ENCODE peak calls at places on chromosomes 2 and 18, in eight cellular contexts. F is cardiac fibroblast; X is epithelial cell of proximal tubule; O is CD8-positive, alpha-beta T cell; J is AG04449; U is heart left ventricle; W is AG10803; I is OCI-LY7. Q is an unnamed sample.

GRCh38 chr2:33212151-33212550 is 264.3 kb upstream of the RASGRP3 start:
- DNase-seq in U (no peak), F (peak), X (no peak), I (no peak), O (no peak), J (peak), W (peak), Q (peak)

GRCh38 chr2:190759749-190760213 is 110.9 kb downstream of the NAB1 start:
- DNase-seq in O (no peak), I (no peak), J (peak), W (peak), U (no peak), F (peak), X (peak), Q (peak)

GRCh38 chr18:40489301-40489700 is 1465.7 kb upstream of the PIK3C3 start:
- DNase-seq in O (no peak), F (no peak), I (no peak), X (no peak), J (no peak), W (no peak), U (no peak), Q (no peak)

GRCh38 chr2:219274392-219274921 is 4.7 kb upstream of the DNAJB2 start:
- DNase-seq in I (no peak), O (no peak), J (peak), X (peak), W (peak), U (peak), F (peak), Q (peak)

GRCh38 chr2:200466703-200467418 is 43.0 kb downstream of the KCTD18 start:
- DNase-seq in J (no peak), I (peak), X (no peak), U (peak), W (peak), F (peak), O (peak), Q (no peak)

GRCh38 chr2:127641133-127641532 is 4.8 kb upstream of the GPR17 start:
- DNase-seq in U (no peak), O (no peak), X (no peak), F (no peak), I (no peak), W (no peak), J (no peak), Q (no peak)

GRCh38 chr2:118527571-118527970 is 319.9 kb downstream of the EN1 start:
- DNase-seq in U (no peak), F (no peak), J (no peak), W (no peak), X (no peak), I (no peak), O (no peak), Q (no peak)

GRCh38 chr2:203623616-203624015 is 82.8 kb upstream of the CD28 start:
- DNase-seq in F (peak), U (no peak), I (no peak), W (peak), X (no peak), J (no peak), O (no peak), Q (peak)

GRCh38 chr18:61157451-61157850 is 175.8 kb upstream of the CDH20 start:
- DNase-seq in I (no peak), J (no peak), O (no peak), F (no peak), U (no peak), X (no peak), W (no peak), Q (no peak)

GRCh38 chr2:237861875-237862527 is 2.6 kb downstream of the RAMP1 start:
- DNase-seq in O (no peak), J (no peak), W (peak), F (no peak), X (no peak), U (no peak), I (no peak), Q (no peak)

GRCh38 chr2:145687445-145688104 is 1167.7 kb upstream of the ZEB2 start:
- DNase-seq in W (no peak), J (no peak), U (no peak), F (no peak), I (peak), X (peak), O (no peak), Q (peak)

GRCh38 chr2:150735894-150736498 is 248.5 kb upstream of the RND3 start:
- DNase-seq in I (no peak), J (no peak), X (no peak), F (no peak), W (no peak), O (no peak), U (no peak), Q (no peak)

DNA sequence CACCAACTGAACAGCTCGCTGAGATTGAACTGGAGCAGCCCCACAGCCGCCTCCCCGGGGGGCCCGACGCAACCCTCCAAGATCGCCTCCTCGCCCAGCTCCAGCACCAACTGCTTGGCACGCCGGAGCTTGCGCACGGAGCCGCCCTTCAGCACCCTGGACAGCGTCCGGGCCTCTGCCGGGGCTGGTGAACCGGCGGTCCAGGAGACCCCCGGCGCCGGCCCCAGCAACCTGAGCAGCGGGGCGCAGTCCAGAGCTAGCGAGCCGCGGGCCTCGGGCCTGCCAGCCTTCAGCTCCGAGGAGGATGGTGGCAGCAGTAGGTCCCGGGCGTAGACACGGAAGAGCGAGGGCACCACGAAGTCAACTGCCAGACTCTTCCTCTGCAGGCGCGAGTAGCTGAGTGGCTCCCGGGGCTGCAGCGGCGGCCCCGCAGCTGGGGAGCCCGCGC is 1.2 kb downstream of the ALK start:
- DNase-seq in J (no peak), W (peak), O (peak), X (no peak), U (peak), F (peak), I (no peak), Q (peak)
- H3K4me3 ChIP-seq in J (no peak), W (no peak), O (no peak), X (peak), U (no peak), F (no peak), I (no peak), Q (no peak)

GRCh38 chr2:100137877-100138570 is 4.4 kb downstream of the AFF3 start:
- DNase-seq in J (no peak), F (no peak), U (no peak), O (no peak), I (no peak), X (no peak), W (no peak), Q (no peak)

GRCh38 chr2:100139114-100139513 is 3.3 kb downstream of the AFF3 start:
- DNase-seq in U (no peak), X (no peak), J (no peak), O (no peak), I (no peak), F (no peak), W (no peak), Q (no peak)

GRCh38 chr2:100140582-100140981 is 1.8 kb downstream of the AFF3 start:
- DNase-seq in X (no peak), F (no peak), O (no peak), U (no peak), J (no peak), I (peak), W (no peak), Q (no peak)

GRCh38 chr2:100142393-100142792 is at the start of gene AFF3:
- DNase-seq in J (no peak), I (peak), O (peak), U (no peak), F (no peak), W (no peak), X (no peak), Q (no peak)

GRCh38 chr2:100141906-100142305 is 484 bp downstream of the AFF3 start:
- DNase-seq in F (no peak), I (peak), W (no peak), J (no peak), U (no peak), X (no peak), O (no peak), Q (no peak)
- TF ChIP-seq CTCF in F (no peak), I (no peak), W (no peak), J (no peak), U (no peak), X (no peak), O (no peak), Q (no peak)

GRCh38 chr2:234620018-234620417 is 123.1 kb upstream of the ARL4C start:
- DNase-seq in O (no peak), J (no peak), W (no peak), X (no peak), F (no peak), U (no peak), I (no peak), Q (no peak)
- H3K4me3 ChIP-seq in O (no peak), J (no peak), W (no peak), X (no peak), F (no peak), U (no peak), I (no peak), Q (no peak)

DNA sequence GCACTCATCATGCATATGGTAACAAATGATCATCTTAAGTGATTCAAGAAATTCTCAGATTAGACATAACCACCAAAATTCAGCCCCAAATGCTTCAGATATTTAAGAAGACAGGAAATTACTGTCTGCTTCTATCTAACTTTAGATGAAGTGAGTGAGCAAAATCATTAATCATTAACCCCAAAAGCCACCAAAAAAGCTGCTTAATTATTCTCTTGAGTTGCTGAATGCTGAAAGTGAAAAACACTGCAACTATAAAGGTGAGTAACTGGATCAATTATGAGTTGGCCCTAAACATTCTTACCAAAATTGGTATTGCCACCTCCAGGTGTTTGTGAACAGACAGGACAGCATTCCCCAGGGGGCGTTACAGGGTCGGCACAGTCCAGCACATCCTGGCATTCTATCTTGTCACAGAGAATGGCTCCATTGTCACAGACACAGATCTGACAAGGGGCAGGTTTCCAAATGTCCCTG is 69.6 kb downstream of the COL5A2 start:
- DNase-seq in F (no peak), W (peak), I (no peak), U (no peak), O (no peak), J (no peak), X (no peak), Q (no peak)
- TF ChIP-seq CTCF in F (no peak), W (no peak), I (no peak), U (no peak), O (no peak), J (no peak), X (peak), Q (no peak)

GRCh38 chr2:167692191-167692590 is 555.2 kb downstream of the STK39 start:
- DNase-seq in I (no peak), O (no peak), U (no peak), X (no peak), F (peak), W (no peak), J (no peak), Q (no peak)
- H3K4me3 ChIP-seq in I (no peak), O (no peak), U (no peak), X (no peak), F (no peak), W (no peak), J (no peak), Q (no peak)

GRCh38 chr2:122663737-122664136 is 908.3 kb downstream of the TSN start:
- DNase-seq in W (no peak), X (no peak), F (no peak), U (no peak), J (no peak), O (no peak), I (no peak), Q (no peak)

GRCh38 chr2:122656403-122656802 is 901.0 kb downstream of the TSN start:
- DNase-seq in I (no peak), F (no peak), X (no peak), U (no peak), W (no peak), J (no peak), O (no peak), Q (no peak)

GRCh38 chr2:122660786-122661634 is 905.6 kb downstream of the TSN start:
- DNase-seq in J (no peak), X (no peak), U (no peak), I (no peak), F (no peak), W (no peak), O (no peak), Q (no peak)
- TF ChIP-seq CTCF in J (no peak), X (peak), U (no peak), I (no peak), F (no peak), W (no peak), O (no peak), Q (no peak)